ENCODE peak calls at places on chromosome 13, in seven cellular contexts. U is brain microvascular endothelial cell; A is pancreas; R is AG04450; J is spleen; S is CD8-positive, alpha-beta memory T cell; M is transverse colon. W is an unnamed sample.

GRCh38 chr13:33312150-33312908 is 26.8 kb upstream of the STARD13 start:
- DNase-seq in U (peak; percentile 4), A (no peak), R (no peak), J (no peak), S (no peak), M (no peak), W (no peak)

GRCh38 chr13:34623331-34623730 is 318.7 kb upstream of the NBEA start:
- DNase-seq in U (no peak), A (no peak), R (no peak), J (no peak), S (no peak), M (no peak), W (no peak)

GRCh38 chr13:48403151-48403631 is 9.7 kb downstream of the LPAR6 start:
- DNase-seq in U (no peak), A (no peak), R (no peak), J (no peak), S (no peak), M (no peak), W (no peak)

GRCh38 chr13:86882835-86883234 is 788.3 kb upstream of the SLITRK5 start:
- DNase-seq in U (no peak), A (no peak), R (no peak), J (no peak), S (no peak), M (no peak), W (peak; percentile 4)

GRCh38 chr13:113638173-113638746 is 19.7 kb downstream of the ATP4B start:
- DNase-seq in U (no peak), A (peak; percentile 23), R (no peak), J (no peak), S (no peak), M (peak; percentile 4), W (no peak)

GRCh38 chr13:34647379-34647778 is 294.7 kb upstream of the NBEA start:
- DNase-seq in U (no peak), A (no peak), R (no peak), J (no peak), S (no peak), M (no peak), W (no peak)

GRCh38 chr13:34462843-34463242 is 479.2 kb upstream of the NBEA start:
- DNase-seq in U (peak; percentile 72), A (no peak), R (no peak), J (no peak), S (no peak), M (no peak), W (peak; percentile 30)

GRCh38 chr13:111371211-111371610 is 50.8 kb downstream of the TEX29 start:
- DNase-seq in U (no peak), A (no peak), R (no peak), J (no peak), S (no peak), M (no peak), W (no peak)

GRCh38 chr13:40779796-40780285 is 8.9 kb upstream of the MRPS31 start:
- DNase-seq in U (no peak), A (no peak), R (no peak), J (no peak), S (no peak), M (no peak), W (no peak)

GRCh38 chr13:51559916-51560315 is 24.3 kb upstream of the WDFY2 start:
- DNase-seq in U (no peak), A (no peak), R (no peak), J (no peak), S (no peak), M (no peak), W (no peak)

GRCh38 chr13:51564252-51564651 is 20.0 kb upstream of the WDFY2 start:
- DNase-seq in U (no peak), A (no peak), R (no peak), J (no peak), S (no peak), M (no peak), W (no peak)

GRCh38 chr13:51562011-51562671 is 22.1 kb upstream of the WDFY2 start:
- DNase-seq in U (no peak), A (no peak), R (no peak), J (no peak), S (no peak), M (no peak), W (no peak)

GRCh38 chr13:51560336-51560735 is 23.9 kb upstream of the WDFY2 start:
- DNase-seq in U (no peak), A (no peak), R (no peak), J (no peak), S (no peak), M (no peak), W (no peak)

DNA sequence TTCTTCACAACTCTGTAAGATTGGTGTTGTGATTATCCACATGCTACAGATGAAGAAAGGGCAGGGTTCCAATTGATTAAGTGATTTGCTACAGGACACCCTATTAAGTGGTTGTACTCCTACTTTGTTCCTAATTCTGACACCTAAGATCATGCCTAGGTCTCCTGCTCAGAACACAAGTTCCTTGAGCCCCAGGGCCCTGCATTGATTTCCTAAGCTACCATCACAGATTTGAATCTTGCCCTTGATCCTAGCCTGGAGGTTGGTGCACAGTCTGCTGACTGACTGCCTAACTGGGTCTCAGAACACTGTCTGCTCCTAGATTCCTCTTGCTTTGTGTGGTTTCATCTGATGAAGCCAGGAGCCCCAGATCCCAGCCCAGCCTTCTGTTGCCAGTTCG is 19.6 kb upstream of the WDFY2 start:
- DNase-seq in U (no peak), A (no peak), R (no peak), J (no peak), S (no peak), M (no peak), W (no peak)
- H3K27me3 ChIP-seq in U (no peaks in the 10 kb centered on the region), A (no peaks in the 10 kb centered on the region), R (no peaks in the 10 kb centered on the region), J (no peaks in the 10 kb centered on the region), S (no peaks in the 10 kb centered on the region), M (no peaks in the 10 kb centered on the region), W (no peaks in the 10 kb centered on the region)

GRCh38 chr13:27806744-27807387 is 14.6 kb downstream of the GSX1 start:
- DNase-seq in U (no peak), A (no peak), R (no peak), J (no peak), S (no peak), M (no peak), W (no peak)
- H3K27me3 ChIP-seq in U (peaks cover 2% of the 10 kb centered on the region), A (peaks cover 4% of the 10 kb centered on the region), R (peaks cover 2% of the 10 kb centered on the region), J (peaks cover 54% of the 10 kb centered on the region), S (no peaks in the 10 kb centered on the region), M (peaks cover 56% of the 10 kb centered on the region), W (peaks cover 63% of the 10 kb centered on the region)

DNA sequence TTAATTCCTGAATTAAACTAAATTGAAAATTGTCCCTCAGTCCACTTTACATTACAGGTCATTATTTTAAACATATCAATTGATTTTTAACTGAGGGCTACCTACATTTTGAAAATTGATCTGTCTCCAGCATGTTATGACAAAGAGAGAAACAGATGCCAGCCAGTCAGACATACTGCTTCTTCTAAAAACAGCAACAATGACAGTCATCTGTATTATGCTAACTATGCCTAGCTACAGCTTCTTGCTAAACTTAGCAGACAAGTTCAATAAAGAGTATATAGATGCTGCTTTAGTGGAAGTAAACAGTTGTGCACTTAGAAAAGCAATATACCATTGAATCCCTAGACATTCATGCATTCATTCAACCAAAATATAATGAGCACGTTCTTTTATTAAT is 48.6 kb upstream of the EEF1AKMT1 start:
- DNase-seq in U (no peak), A (no peak), R (no peak), J (no peak), S (no peak), M (no peak), W (no peak)
- H3K27me3 ChIP-seq in U (no peaks in the 10 kb centered on the region), A (no peaks in the 10 kb centered on the region), R (no peaks in the 10 kb centered on the region), J (no peaks in the 10 kb centered on the region), S (no peaks in the 10 kb centered on the region), M (no peaks in the 10 kb centered on the region), W (no peaks in the 10 kb centered on the region)

DNA sequence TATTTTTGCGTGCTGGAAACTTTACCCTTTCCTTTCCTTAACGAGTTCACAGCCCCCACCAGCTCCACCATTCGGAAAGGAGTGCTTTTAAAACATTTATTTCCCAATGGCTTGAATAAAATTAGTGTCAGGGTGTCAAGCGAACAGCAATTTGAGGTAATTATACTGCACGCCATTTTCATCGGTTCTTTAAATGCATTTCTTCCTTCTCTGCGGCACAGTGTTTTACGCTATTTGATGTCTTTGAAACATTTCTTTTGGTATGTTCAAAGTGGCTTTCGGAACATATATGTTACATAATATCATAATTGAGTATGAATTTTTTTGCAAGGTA is 319 bp upstream of the SLITRK1 start:
- DNase-seq in U (no peak), A (no peak), R (no peak), J (no peak), S (no peak), M (no peak), W (no peak)
- H3K27me3 ChIP-seq in U (peaks cover 8% of the 10 kb centered on the region), A (no peaks in the 10 kb centered on the region), R (peaks cover 29% of the 10 kb centered on the region), J (peaks cover 51% of the 10 kb centered on the region), S (peaks cover 14% of the 10 kb centered on the region), M (peaks cover 47% of the 10 kb centered on the region), W (peaks cover 65% of the 10 kb centered on the region)

GRCh38 chr13:20191902-20192469 is 752 bp downstream of the GJB2 start:
- DNase-seq in U (no peak), A (peak; percentile 68), R (no peak), J (no peak), S (no peak), M (peak; percentile 66), W (no peak)
- H3K27me3 ChIP-seq in U (peaks cover 56% of the 10 kb centered on the region), A (no peaks in the 10 kb centered on the region), R (peaks cover 46% of the 10 kb centered on the region), J (peaks cover 64% of the 10 kb centered on the region), S (peaks cover 54% of the 10 kb centered on the region), M (peaks cover 53% of the 10 kb centered on the region), W (peaks cover 55% of the 10 kb centered on the region)

GRCh38 chr13:44240611-44241010 is 133.0 kb upstream of the SERP2 start:
- DNase-seq in U (no peak), A (no peak), R (no peak), J (no peak), S (no peak), M (no peak), W (no peak)

GRCh38 chr13:44237276-44237767 is 136.3 kb upstream of the SERP2 start:
- DNase-seq in U (peak; percentile 98), A (no peak), R (peak; percentile 64), J (no peak), S (no peak), M (peak; percentile 47), W (peak; percentile 32)

GRCh38 chr13:44234566-44234965 is 139.1 kb upstream of the SERP2 start:
- DNase-seq in U (no peak), A (no peak), R (no peak), J (no peak), S (no peak), M (no peak), W (no peak)

GRCh38 chr13:44236370-44236769 is 137.3 kb upstream of the SERP2 start:
- DNase-seq in U (peak; percentile 32), A (no peak), R (peak; percentile 45), J (no peak), S (no peak), M (no peak), W (no peak)

DNA sequence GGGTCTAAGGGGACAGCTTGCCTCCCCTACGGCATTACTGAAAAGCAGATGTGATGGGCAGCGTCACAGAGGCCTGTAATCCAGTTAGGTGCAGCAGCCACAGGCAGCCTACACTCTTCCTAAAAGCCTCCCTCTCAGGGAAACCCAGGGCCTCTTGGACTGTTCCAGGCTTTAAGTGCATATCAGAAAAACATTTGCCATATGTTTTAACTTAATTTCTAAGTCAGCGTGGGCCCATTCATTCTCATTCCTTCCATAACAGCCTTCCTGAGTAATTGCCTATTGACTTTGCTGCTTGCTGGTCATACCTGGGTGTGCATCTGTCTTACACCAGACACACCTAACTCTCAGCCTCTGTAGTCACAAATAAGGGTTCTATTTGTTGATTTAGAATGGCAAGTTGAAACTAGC is 135.6 kb upstream of the SERP2 start:
- DNase-seq in U (no peak), A (no peak), R (peak; percentile 52), J (no peak), S (no peak), M (no peak), W (no peak)
- H3K27me3 ChIP-seq in U (no peaks in the 10 kb centered on the region), A (no peaks in the 10 kb centered on the region), R (no peaks in the 10 kb centered on the region), J (no peaks in the 10 kb centered on the region), S (no peaks in the 10 kb centered on the region), M (no peaks in the 10 kb centered on the region), W (no peaks in the 10 kb centered on the region)

W was measured in heart right ventricle.